ENCODE peak calls at places on chromosomes 3 and 15, in eight cellular contexts. E, S, H, K, F, C, A and Q are unnamed samples.

GRCh38 chr3:128188326-128188725 is 35.0 kb downstream of the EEFSEC start:
- DNase-seq in C (no peak), K (no peak), E (no peak), S (no peak), A (no peak), H (no peak), F (no peak), Q (no peak)

GRCh38 chr3:183895296-183895695 is 10.6 kb upstream of the PARL start:
- DNase-seq in K (peak; percentile 68), E (peak; percentile 65), F (peak; percentile 37), S (no peak), H (no peak), C (peak; percentile 68), A (peak; percentile 60), Q (peak; percentile 31)

GRCh38 chr3:51929420-51930003 is 12.2 kb downstream of the RRP9 start:
- DNase-seq in K (no peak), E (no peak), S (no peak), A (no peak), H (no peak), F (no peak), C (peak; percentile 66), Q (no peak)

GRCh38 chr3:4928277-4928789 is 50.9 kb upstream of the BHLHE40 start:
- DNase-seq in K (no peak), A (no peak), E (no peak), C (no peak), H (no peak), S (no peak), F (no peak), Q (no peak)

GRCh38 chr15:61518191-61518950 is 289.3 kb upstream of the RORA start:
- DNase-seq in E (no peak), H (no peak), A (no peak), F (no peak), C (no peak), K (no peak), S (no peak), Q (no peak)

GRCh38 chr3:23824699-23825444 is 19.1 kb downstream of the UBE2E1 start:
- DNase-seq in F (no peak), C (no peak), A (no peak), S (no peak), H (no peak), E (no peak), K (no peak), Q (no peak)

GRCh38 chr3:4722103-4722502 is 229.0 kb downstream of the ITPR1 start:
- DNase-seq in A (peak; percentile 47), S (no peak), H (peak; percentile 37), K (peak; percentile 65), C (peak; percentile 28), F (no peak), E (peak; percentile 90), Q (peak; percentile 57)

GRCh38 chr3:72255736-72256559 is 471.0 kb upstream of the PROK2 start:
- DNase-seq in A (peak; percentile 55), F (no peak), C (peak; percentile 9), E (no peak), S (no peak), K (peak; percentile 55), H (peak; percentile 26), Q (peak; percentile 86)

GRCh38 chr3:3196148-3196861 is 16.8 kb upstream of the CRBN start:
- DNase-seq in F (no peak), C (peak; percentile 52), A (no peak), S (no peak), E (no peak), K (no peak), H (no peak), Q (no peak)

GRCh38 chr3:16897254-16897926 is 12.6 kb downstream of the PLCL2 start:
- DNase-seq in A (no peak), K (peak; percentile 43), E (peak; percentile 65), S (no peak), F (no peak), H (no peak), C (no peak), Q (peak; percentile 78)

GRCh38 chr3:22474706-22475470 is 723.9 kb upstream of the ZNF385D start:
- DNase-seq in S (no peak), E (no peak), A (no peak), H (no peak), F (no peak), K (peak; percentile 71), C (no peak), Q (no peak)

GRCh38 chr3:184642623-184643308 is 69.1 kb downstream of the MAGEF1 start:
- DNase-seq in K (no peak), A (no peak), E (no peak), F (no peak), C (no peak), S (no peak), H (no peak), Q (no peak)

GRCh38 chr3:185758912-185759311 is 65.9 kb downstream of the IGF2BP2 start:
- DNase-seq in C (no peak), E (no peak), S (no peak), A (no peak), K (no peak), H (no peak), F (no peak), Q (no peak)

DNA sequence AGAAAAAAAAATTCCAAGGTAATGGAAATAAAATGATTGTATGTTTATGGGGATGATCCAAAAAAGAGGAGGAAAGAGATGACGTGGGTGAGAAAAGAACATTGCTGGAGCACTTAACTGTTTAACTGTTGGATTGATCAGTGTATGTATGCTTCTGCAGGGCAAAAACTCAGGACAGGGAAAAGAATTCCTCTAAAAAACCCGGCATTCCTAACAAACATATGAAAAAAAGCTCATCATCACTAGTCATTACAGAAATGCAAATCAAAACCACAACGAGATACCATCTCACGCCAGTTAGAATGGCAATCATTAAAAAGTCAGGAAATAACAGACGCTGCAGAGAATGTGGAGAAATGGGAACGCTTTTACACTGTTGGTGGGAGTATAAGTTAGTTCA is 1.6 kb upstream of the PHLDB2 start:
- DNase-seq in A (no peak), K (no peak), C (no peak), S (no peak), F (no peak), H (no peak), E (no peak), Q (no peak)
- H3K27me3 ChIP-seq in A (no peaks in the 10 kb centered on the region), K (no peaks in the 10 kb centered on the region), C (peaks cover 29% of the 10 kb centered on the region), S (no peaks in the 10 kb centered on the region), F (peaks cover 3% of the 10 kb centered on the region), H (no peaks in the 10 kb centered on the region), E (no peaks in the 10 kb centered on the region), Q (peaks cover 10% of the 10 kb centered on the region)

DNA sequence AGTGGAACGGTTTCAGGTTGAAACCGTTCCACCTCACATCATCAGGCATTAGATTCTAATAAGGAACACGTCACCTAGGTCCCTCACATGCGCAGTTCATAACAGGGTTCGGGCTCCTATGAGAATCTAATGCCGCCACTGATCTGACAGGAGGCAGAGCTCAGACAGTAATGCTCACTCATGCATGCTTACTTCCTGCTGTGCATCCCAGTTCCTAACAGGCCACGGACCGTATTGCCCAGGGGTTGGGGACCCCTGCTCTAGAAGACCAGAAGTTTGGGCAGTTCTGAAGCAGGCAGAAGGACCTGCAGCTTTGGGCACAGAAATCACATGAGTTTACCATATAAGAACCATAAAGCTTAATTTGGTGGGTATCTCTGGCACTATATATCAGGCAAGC is 61.4 kb downstream of the MYO1E start:
- DNase-seq in A (no peak), E (no peak), K (no peak), F (no peak), C (no peak), H (no peak), S (no peak), Q (no peak)
- H3K27me3 ChIP-seq in A (no peaks in the 10 kb centered on the region), E (no peaks in the 10 kb centered on the region), K (no peaks in the 10 kb centered on the region), F (no peaks in the 10 kb centered on the region), C (no peaks in the 10 kb centered on the region), H (no peaks in the 10 kb centered on the region), S (no peaks in the 10 kb centered on the region), Q (no peaks in the 10 kb centered on the region)

GRCh38 chr3:70603103-70603502 is 290.7 kb upstream of the MDFIC2 start:
- DNase-seq in S (no peak), E (no peak), A (no peak), C (no peak), H (no peak), F (no peak), K (no peak), Q (no peak)

DNA sequence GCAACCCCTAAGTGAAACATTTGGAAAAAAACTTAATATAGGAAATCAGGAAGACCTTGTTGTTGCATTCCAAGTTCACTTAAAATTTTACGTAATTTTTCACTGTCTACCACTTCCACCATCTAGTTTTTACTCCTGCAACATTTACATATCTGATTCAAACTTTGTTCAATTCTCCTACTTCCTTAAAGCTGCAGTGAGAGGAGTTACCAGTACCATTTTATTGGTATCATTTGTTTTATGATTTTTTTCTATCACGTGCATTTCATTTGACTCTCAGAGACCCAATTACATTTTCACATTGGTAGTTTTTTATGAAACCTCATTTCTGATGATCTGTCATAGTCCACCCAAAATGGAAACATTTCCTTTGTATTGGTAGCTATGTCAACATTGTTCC is 284.9 kb upstream of the MDFIC2 start:
- DNase-seq in H (no peak), C (no peak), E (no peak), F (no peak), A (no peak), S (no peak), K (no peak), Q (no peak)
- H3K27me3 ChIP-seq in H (no peaks in the 10 kb centered on the region), C (no peaks in the 10 kb centered on the region), E (no peaks in the 10 kb centered on the region), F (no peaks in the 10 kb centered on the region), A (no peaks in the 10 kb centered on the region), S (no peaks in the 10 kb centered on the region), K (no peaks in the 10 kb centered on the region), Q (no peaks in the 10 kb centered on the region)

GRCh38 chr15:25240461-25241021 is 198.3 kb downstream of the UBE3A start:
- DNase-seq in E (peak; percentile 31), S (no peak), F (no peak), C (no peak), K (no peak), A (no peak), H (no peak), Q (no peak)
- H3K27me3 ChIP-seq in E (no peaks in the 10 kb centered on the region), S (no peaks in the 10 kb centered on the region), F (no peaks in the 10 kb centered on the region), C (no peaks in the 10 kb centered on the region), K (no peaks in the 10 kb centered on the region), A (no peaks in the 10 kb centered on the region), H (no peaks in the 10 kb centered on the region), Q (no peaks in the 10 kb centered on the region)